ENCODE peak calls at places on chromosomes 2 and 18, in nine cellular contexts. I is effector memory CD4-positive, alpha-beta T cell; C is T-cell; N is frontal cortex; K is SW480; Y is fibroblast of pulmonary artery; P is activated CD4-positive, alpha-beta T cell treated with anti-CD3 and anti-CD28 coated beads, Interleukin-2, amount 10 ng/mL, durations not matched to agents 7 days and 5 days; U is epithelial cell of esophagus; M is NCI-H1105. S is an unnamed sample.

GRCh38 chr2:239395524-239395923 is 5.3 kb downstream of the HDAC4 start:
- DNase-seq in I (no peak), C (no peak), N (no peak), K (no peak), Y (no peak), P (no peak), U (no peak), M (no peak), S (no peak)

GRCh38 chr2:70381821-70382220 is 80.0 kb upstream of the FAM136A start:
- DNase-seq in I (no peak), C (no peak), N (no peak), K (peak), Y (peak), P (no peak), U (peak), M (no peak), S (peak)

GRCh38 chr2:64065516-64065915 is 46.3 kb upstream of the VPS54 start:
- DNase-seq in I (no peak), C (no peak), N (no peak), K (no peak), Y (no peak), P (no peak), U (peak), M (no peak), S (no peak)

GRCh38 chr2:166375205-166375735 is 474 bp downstream of the SCN9A start:
- DNase-seq in I (no peak), C (no peak), N (no peak), K (no peak), Y (peak), P (no peak), U (peak), M (no peak), S (peak)

GRCh38 chr2:239444626-239445625 is 44.1 kb upstream of the HDAC4 start:
- DNase-seq in I (no peak), C (no peak), N (peak), K (no peak), Y (peak), P (no peak), U (peak), M (no peak), S (no peak)

GRCh38 chr2:46534589-46534988 is 55.2 kb downstream of the TMEM247 start:
- DNase-seq in I (no peak), C (no peak), N (no peak), K (no peak), Y (no peak), P (peak), U (no peak), M (no peak), S (no peak)

GRCh38 chr2:175256806-175257585 is 75.5 kb upstream of the ATP5MC3 start:
- DNase-seq in I (no peak), C (no peak), N (no peak), K (no peak), Y (no peak), P (no peak), U (no peak), M (no peak), S (no peak)

GRCh38 chr18:32761231-32761785 is 11.5 kb downstream of the KLHL14 start:
- DNase-seq in I (no peak), C (no peak), N (no peak), K (no peak), Y (no peak), P (no peak), U (no peak), M (no peak), S (no peak)

GRCh38 chr2:41968182-41968578 is 79.6 kb upstream of the PKDCC start:
- DNase-seq in I (no peak), C (no peak), N (no peak), K (no peak), Y (no peak), P (no peak), U (no peak), M (no peak), S (no peak)

GRCh38 chr2:118291481-118291880 is 203.2 kb downstream of the INSIG2 start:
- DNase-seq in I (no peak), C (no peak), N (no peak), K (no peak), Y (no peak), P (no peak), U (no peak), M (no peak), S (no peak)

GRCh38 chr2:106058469-106059137 is 135.5 kb downstream of the UXS1 start:
- DNase-seq in I (no peak), C (no peak), N (no peak), K (no peak), Y (no peak), P (peak), U (no peak), M (no peak), S (no peak)

GRCh38 chr2:236241181-236242056 is 22.8 kb downstream of the ASB18 start:
- DNase-seq in I (no peak), C (no peak), N (no peak), K (no peak), Y (no peak), P (no peak), U (no peak), M (no peak), S (no peak)

GRCh38 chr2:207230261-207231105 is 64.7 kb upstream of the KLF7 start:
- DNase-seq in I (no peak), C (no peak), N (no peak), K (no peak), Y (no peak), P (no peak), U (peak), M (no peak), S (no peak)

GRCh38 chr2:190655113-190655512 is 6.2 kb downstream of the NAB1 start:
- DNase-seq in I (no peak), C (no peak), N (no peak), K (no peak), Y (no peak), P (no peak), U (no peak), M (peak), S (no peak)

GRCh38 chr18:12278153-12278764 is 24.1 kb downstream of the CIDEA start:
- DNase-seq in I (no peak), C (no peak), N (no peak), K (no peak), Y (peak), P (no peak), U (peak), M (no peak), S (no peak)

GRCh38 chr2:65186093-65186868 is 41.4 kb upstream of the ACTR2 start:
- DNase-seq in I (no peak), C (no peak), N (no peak), K (no peak), Y (no peak), P (no peak), U (no peak), M (no peak), S (no peak)

GRCh38 chr2:235911633-235912032 is 256.6 kb downstream of the GBX2 start:
- DNase-seq in I (no peak), C (no peak), N (no peak), K (no peak), Y (no peak), P (no peak), U (no peak), M (no peak), S (no peak)

GRCh38 chr18:78448106-78448505 is 531.5 kb upstream of the SALL3 start:
- DNase-seq in I (no peak), C (no peak), N (no peak), K (no peak), Y (no peak), P (no peak), U (no peak), M (peak), S (no peak)

GRCh38 chr2:171159326-171160118 is 1.2 kb downstream of the TLK1 start:
- DNase-seq in I (peak), C (peak), N (peak), K (peak), Y (peak), P (peak), U (peak), M (no peak), S (peak)

GRCh38 chr2:29606105-29606871 is 315.1 kb downstream of the ALK start:
- DNase-seq in I (no peak), C (no peak), N (no peak), K (no peak), Y (peak), P (no peak), U (peak), M (no peak), S (peak)

GRCh38 chr2:232522014-232522854 is 2.0 kb downstream of the PRSS56 start:
- DNase-seq in I (peak), C (peak), N (peak), K (no peak), Y (peak), P (peak), U (peak), M (no peak), S (peak)

GRCh38 chr18:80103231-80103630 is 5.8 kb upstream of the ADNP2 start:
- DNase-seq in I (no peak), C (no peak), N (no peak), K (no peak), Y (no peak), P (no peak), U (peak), M (no peak), S (peak)

GRCh38 chr2:121686218-121686617 is 37.0 kb upstream of the CLASP1 start:
- DNase-seq in I (no peak), C (no peak), N (no peak), K (no peak), Y (no peak), P (no peak), U (no peak), M (no peak), S (no peak)

GRCh38 chr2:186486651-186487647 is 889 bp downstream of the ZC3H15 start:
- DNase-seq in I (no peak), C (no peak), N (no peak), K (peak), Y (peak), P (no peak), U (peak), M (no peak), S (no peak)

GRCh38 chr2:171410624-171411023 is 23.2 kb downstream of the METTL8 start:
- DNase-seq in I (no peak), C (no peak), N (no peak), K (no peak), Y (peak), P (no peak), U (no peak), M (no peak), S (no peak)

GRCh38 chr2:113206251-113206650 is 32.5 kb downstream of the PSD4 start:
- DNase-seq in I (no peak), C (no peak), N (no peak), K (no peak), Y (no peak), P (no peak), U (no peak), M (no peak), S (no peak)

GRCh38 chr2:74566423-74567085 is 12.0 kb downstream of the DOK1 start:
- DNase-seq in I (no peak), C (no peak), N (no peak), K (no peak), Y (peak), P (no peak), U (peak), M (no peak), S (peak)

GRCh38 chr2:96231316-96231715 is 22.7 kb upstream of the STARD7 start:
- DNase-seq in I (no peak), C (no peak), N (no peak), K (no peak), Y (no peak), P (no peak), U (peak), M (no peak), S (no peak)

GRCh38 chr2:85811173-85811849 is 57.5 kb downstream of the ATOH8 start:
- DNase-seq in I (no peak), C (no peak), N (no peak), K (no peak), Y (peak), P (no peak), U (peak), M (no peak), S (no peak)

GRCh38 chr2:430280-431040 is 142.6 kb upstream of the ALKAL2 start:
- DNase-seq in I (no peak), C (no peak), N (no peak), K (no peak), Y (no peak), P (no peak), U (no peak), M (no peak), S (no peak)

S was measured in mesenchymal stem cell.